ENCODE peak calls at places on chromosomes 4 and X, in eight cellular contexts. G is SW 1271, A is PC-9, Z is T-helper 2 cell, B is H4, U is NT2/D1, N is DMS79, D is pancreas. E is an unnamed sample.

GRCh38 chr4:11471613-11472012 is 42.9 kb upstream of the HS3ST1 start:
- DNase-seq in G (no peak), A (no peak), Z (peak), B (no peak), U (no peak), N (no peak), D (no peak), E (no peak)

GRCh38 chrX:21812628-21813027 is 26.8 kb upstream of the MBTPS2 start:
- DNase-seq in G (no peak), A (no peak), Z (no peak), B (no peak), U (no peak), N (no peak), D (no peak), E (no peak)

GRCh38 chr4:60605651-60606354 is 594.3 kb upstream of the ADGRL3 start:
- DNase-seq in G (no peak), A (no peak), Z (no peak), B (no peak), U (no peak), N (no peak), D (no peak), E (no peak)

GRCh38 chr4:102562995-102563394 is 61.8 kb downstream of the NFKB1 start:
- DNase-seq in G (no peak), A (no peak), Z (no peak), B (no peak), U (no peak), N (no peak), D (no peak), E (no peak)

GRCh38 chr4:82864336-82865001 is 26.5 kb downstream of the SEC31A start:
- DNase-seq in G (no peak), A (no peak), Z (peak), B (no peak), U (no peak), N (no peak), D (no peak), E (no peak)

GRCh38 chrX:53456254-53456653 is 22.1 kb upstream of the HSD17B10 start:
- DNase-seq in G (no peak), A (no peak), Z (no peak), B (peak), U (no peak), N (no peak), D (no peak), E (no peak)

GRCh38 chr4:169626328-169627282 is 6.2 kb downstream of the CLCN3 start:
- DNase-seq in G (no peak), A (no peak), Z (peak), B (no peak), U (no peak), N (no peak), D (no peak), E (no peak)

GRCh38 chrX:67563469-67564448 is 19.9 kb downstream of the AR start:
- DNase-seq in G (no peak), A (no peak), Z (no peak), B (peak), U (no peak), N (no peak), D (no peak), E (no peak)

GRCh38 chr4:51842167-51842553 is 793 bp upstream of the DCUN1D4 start:
- DNase-seq in G (peak), A (no peak), Z (no peak), B (no peak), U (no peak), N (no peak), D (no peak), E (no peak)

GRCh38 chrX:141924293-141924692 is 20.6 kb downstream of the MAGEC1 start:
- DNase-seq in G (no peak), A (no peak), Z (no peak), B (no peak), U (no peak), N (no peak), D (no peak), E (no peak)

GRCh38 chr4:20249333-20249732 is 2.4 kb upstream of the SLIT2 start:
- DNase-seq in G (peak), A (no peak), Z (no peak), B (peak), U (no peak), N (no peak), D (no peak), E (no peak)

GRCh38 chr4:53579826-53580225 is 11.5 kb downstream of the LNX1 start:
- DNase-seq in G (no peak), A (no peak), Z (no peak), B (no peak), U (no peak), N (no peak), D (no peak), E (no peak)

GRCh38 chrX:23745786-23746185 is 2.7 kb upstream of the ACOT9 start:
- DNase-seq in G (no peak), A (no peak), Z (peak), B (no peak), U (no peak), N (no peak), D (no peak), E (no peak)

GRCh38 chrX:136586386-136586785 is 54.4 kb downstream of the VGLL1 start:
- DNase-seq in G (no peak), A (no peak), Z (peak), B (peak), U (no peak), N (peak), D (no peak), E (no peak)

GRCh38 chr4:186081202-186081807 is 12.3 kb downstream of the TLR3 start:
- DNase-seq in G (no peak), A (no peak), Z (no peak), B (no peak), U (peak), N (no peak), D (no peak), E (no peak)

GRCh38 chr4:7506119-7506518 is 71.4 kb upstream of the PSAPL1 start:
- DNase-seq in G (no peak), A (no peak), Z (no peak), B (no peak), U (no peak), N (no peak), D (no peak), E (no peak)

GRCh38 chrX:8867454-8867853 is 66.3 kb upstream of the FAM9A start:
- DNase-seq in G (no peak), A (no peak), Z (no peak), B (no peak), U (no peak), N (no peak), D (no peak), E (no peak)

GRCh38 chrX:6293716-6294115 is 65.0 kb upstream of the NLGN4X start:
- DNase-seq in G (no peak), A (no peak), Z (no peak), B (no peak), U (no peak), N (no peak), D (no peak), E (no peak)

GRCh38 chr4:26873391-26874026 is 12.9 kb downstream of the STIM2 start:
- DNase-seq in G (no peak), A (no peak), Z (peak), B (no peak), U (no peak), N (no peak), D (no peak), E (no peak)

E was measured in LoVo.